ENCODE peak calls at places on chromosomes 5 and 9, in six cellular contexts. U is neural progenitor cell, T is trophoblast cell, P is IMR-90, L is mammary epithelial cell, Q is OCI-LY7. R is an unnamed sample.
A peak's percentile ranks its signal among the peaks of the same experiment; 100 is the strongest.

GRCh38 chr9:81132318-81132717 is 557.0 kb downstream of the TLE1 start:
- DNase-seq in T (no peak), U (no peak), L (peak; percentile 61), P (peak; percentile 72), Q (no peak), R (peak; percentile 54)

GRCh38 chr9:36187414-36187813 is 3.3 kb upstream of the CLTA start:
- DNase-seq in L (peak; percentile 62), P (peak; percentile 92), Q (no peak), U (no peak), T (no peak), R (no peak)

GRCh38 chr5:36607838-36608783 is 1.7 kb downstream of the SLC1A3 start:
- DNase-seq in T (no peak), Q (no peak), P (no peak), U (no peak), L (peak; percentile 41), R (peak; percentile 80)

GRCh38 chr5:172659570-172659908 is 18.5 kb downstream of the NEURL1B start:
- DNase-seq in T (no peak), P (no peak), U (no peak), Q (no peak), L (no peak), R (no peak)

GRCh38 chr9:124797343-124798103 is 20.6 kb downstream of the OLFML2A start:
- DNase-seq in U (no peak), P (peak; percentile 11), T (no peak), Q (no peak), L (no peak), R (no peak)

GRCh38 chr5:161966544-161966943 is 101.0 kb upstream of the GABRG2 start:
- DNase-seq in L (no peak), P (no peak), U (peak; percentile 43), Q (peak; percentile 7), T (no peak), R (no peak)

GRCh38 chr9:99126312-99126711 is 21.4 kb downstream of the TGFBR1 start:
- DNase-seq in U (no peak), T (no peak), P (peak; percentile 46), Q (no peak), L (peak; percentile 26), R (no peak)

GRCh38 chr5:118722165-118723020 is 266.0 kb downstream of the DTWD2 start:
- DNase-seq in U (no peak), Q (no peak), T (peak; percentile 2), P (no peak), L (no peak), R (no peak)

GRCh38 chr9:16335788-16336580 is 534.5 kb downstream of the BNC2 start:
- DNase-seq in T (peak; percentile 57), P (peak; percentile 99), L (peak; percentile 98), Q (no peak), U (no peak), R (peak; percentile 82)

GRCh38 chr9:88682431-88682831 is 147.5 kb downstream of the NXNL2 start:
- DNase-seq in Q (no peak), T (no peak), U (no peak), P (no peak), L (no peak), R (no peak)

GRCh38 chr9:110105107-110105506 is 102.9 kb downstream of the C9orf152 start:
- DNase-seq in L (no peak), P (peak; percentile 90), U (no peak), T (no peak), Q (no peak), R (no peak)

GRCh38 chr9:129665008-129665771 is at the start of gene PRRX2:
- DNase-seq in Q (no peak), L (no peak), P (peak; percentile 43), T (no peak), U (peak; percentile 80), R (no peak)

GRCh38 chr9:137432687-137433348 is 8.3 kb downstream of the ENTPD8 start:
- DNase-seq in T (no peak), P (no peak), Q (no peak), L (no peak), U (no peak), R (no peak)

GRCh38 chr5:54713923-54714581 is 196.5 kb downstream of the SNX18 start:
- DNase-seq in L (no peak), Q (no peak), P (peak; percentile 85), U (no peak), T (peak; percentile 50), R (no peak)

GRCh38 chr9:36985061-36985768 is 48.9 kb downstream of the PAX5 start:
- DNase-seq in L (no peak), T (no peak), U (no peak), Q (no peak), P (no peak), R (no peak)

GRCh38 chr5:58887311-58887710 is 304.4 kb downstream of the RAB3C start:
- DNase-seq in T (no peak), L (no peak), P (no peak), U (no peak), Q (no peak), R (no peak)

GRCh38 chr5:169296456-169297220 is 4.3 kb downstream of the SLIT3 start:
- DNase-seq in L (no peak), U (no peak), T (no peak), P (no peak), Q (no peak), R (no peak)

GRCh38 chr5:154712518-154713437 is 42.4 kb upstream of the LARP1 start:
- DNase-seq in P (no peak), Q (no peak), L (peak; percentile 34), T (no peak), U (no peak), R (peak; percentile 80)

GRCh38 chr5:74017112-74017511 is 391.1 kb downstream of the ARHGEF28 start:
- DNase-seq in U (no peak), P (no peak), Q (no peak), L (peak; percentile 94), T (peak; percentile 58), R (peak; percentile 84)

GRCh38 chr9:114278356-114278755 is 44.5 kb upstream of the ORM1 start:
- DNase-seq in T (no peak), L (no peak), U (no peak), P (no peak), Q (no peak), R (no peak)

GRCh38 chr9:114278881-114279570 is 43.9 kb upstream of the ORM1 start:
- DNase-seq in U (no peak), P (peak; percentile 51), L (peak; percentile 88), Q (no peak), T (peak; percentile 90), R (peak; percentile 54)

GRCh38 chr9:114279693-114280092 is 43.2 kb upstream of the ORM1 start:
- DNase-seq in T (no peak), Q (no peak), L (no peak), U (no peak), P (no peak), R (no peak)

GRCh38 chr9:114275246-114275994 is 47.5 kb upstream of the ORM1 start:
- DNase-seq in L (no peak), U (no peak), T (no peak), Q (no peak), P (peak; percentile 43), R (no peak)

GRCh38 chr9:114276908-114277821 is 45.7 kb upstream of the ORM1 start:
- DNase-seq in T (peak; percentile 93), Q (no peak), L (peak; percentile 69), U (no peak), P (peak; percentile 98), R (peak; percentile 60)
- H3K27ac ChIP-seq in T (peak overlapping the region; percentile 67), Q (no peak overlapping the region), L (peak overlapping the region; percentile 77), U (no peak overlapping the region), P (peak overlapping the region; percentile 18), R (peak overlapping the region; percentile 37)

GRCh38 chr5:124952079-124952478 is 205.6 kb upstream of the ZNF608 start:
- DNase-seq in T (peak; percentile 62), U (no peak), P (peak; percentile 38), L (no peak), Q (peak; percentile 61), R (no peak)
- H2AFZ ChIP-seq in T (no peak overlapping the region), U (no peak overlapping the region), P (no peak overlapping the region), L (no peak overlapping the region), Q (peak overlapping the region; percentile 98), R (no peak overlapping the region)

GRCh38 chr5:82349651-82350050 is 71.5 kb upstream of the RPS23 start:
- DNase-seq in T (no peak), P (no peak), L (no peak), U (peak; percentile 68), Q (peak; percentile 13), R (no peak)

GRCh38 chr5:82345108-82345507 is 67.0 kb upstream of the RPS23 start:
- DNase-seq in L (no peak), P (no peak), T (no peak), U (no peak), Q (no peak), R (no peak)

GRCh38 chr5:82348749-82349148 is 70.6 kb upstream of the RPS23 start:
- DNase-seq in Q (no peak), P (no peak), T (no peak), U (no peak), L (no peak), R (no peak)

GRCh38 chr5:82347213-82347947 is 69.2 kb upstream of the RPS23 start:
- DNase-seq in T (no peak), L (no peak), U (no peak), P (peak; percentile 90), Q (no peak), R (no peak)

GRCh38 chr5:82346376-82347212 is 68.4 kb upstream of the RPS23 start:
- DNase-seq in Q (no peak), T (no peak), L (no peak), P (no peak), U (no peak), R (no peak)
- H3K27ac ChIP-seq in Q (no peak overlapping the region), T (no peak overlapping the region), L (no peak overlapping the region), P (peak overlapping the region; percentile 86), U (no peak overlapping the region), R (no peak overlapping the region)

GRCh38 chr5:32645246-32645645 is 59.9 kb downstream of the SUB1 start:
- DNase-seq in P (no peak), L (no peak), T (peak; percentile 59), U (no peak), Q (no peak), R (no peak)
- H2AFZ ChIP-seq in P (no peak overlapping the region), L (no peak overlapping the region), T (no peak overlapping the region), U (no peak overlapping the region), Q (no peak overlapping the region), R (no peak overlapping the region)

DNA sequence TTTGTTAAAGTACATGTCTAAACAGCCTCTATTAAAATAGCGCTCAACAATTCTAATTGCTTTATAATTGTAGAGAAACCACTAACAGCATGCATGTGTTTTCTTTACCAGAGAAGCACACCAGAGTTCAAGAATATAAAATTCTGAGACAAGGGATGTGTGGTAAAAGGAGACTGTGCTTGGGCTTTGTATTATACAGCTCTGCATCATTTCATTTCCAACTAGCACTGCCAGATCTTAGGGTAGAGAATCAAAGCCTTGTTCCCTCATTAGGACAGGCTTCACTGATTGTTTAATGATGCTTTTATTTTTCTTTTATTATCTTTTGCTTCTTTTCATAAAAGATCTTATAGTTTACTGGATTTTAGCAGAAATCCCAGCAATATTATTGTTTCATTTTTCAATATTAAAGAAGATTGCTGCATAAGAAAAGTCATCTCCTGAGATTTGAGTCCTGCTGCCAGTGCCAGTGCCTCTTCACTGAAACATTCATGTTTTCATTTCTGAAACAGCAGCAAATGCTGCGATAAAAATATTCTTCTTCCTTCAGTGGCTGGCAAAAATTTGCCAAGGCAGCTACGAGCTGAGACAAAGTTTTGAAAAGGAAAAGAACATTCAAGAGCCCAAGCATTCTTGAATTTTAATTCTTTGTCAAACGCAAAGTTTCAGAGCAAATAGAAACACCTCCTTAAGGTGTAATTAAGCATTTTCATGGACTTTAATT is 491.0 kb upstream of the PIK3R1 start:
- DNase-seq in U (no peak), L (no peak), P (no peak), T (no peak), Q (no peak), R (no peak)
- H3K27ac ChIP-seq in U (no peak overlapping the region), L (no peak overlapping the region), P (no peak overlapping the region), T (no peak overlapping the region), Q (no peak overlapping the region), R (no peak overlapping the region)

GRCh38 chr5:23450187-23450586 is 57.2 kb upstream of the PRDM9 start:
- DNase-seq in Q (no peak), P (no peak), T (no peak), U (no peak), L (no peak), R (no peak)
- H2AFZ ChIP-seq in Q (no peak overlapping the region), P (no peak overlapping the region), T (no peak overlapping the region), U (peak overlapping the region; percentile 60), L (peak overlapping the region; percentile 81), R (no peak overlapping the region)